ENCODE peak calls at places on chromosomes 5 and 9, in seven cellular contexts. One of them, this sample, is unnamed.
A peak's percentile ranks its signal among the peaks of the same experiment; 100 is the strongest.

GRCh38 chr5:65809817-65810531 is 88.0 kb downstream of the NLN start:
- DNase-seq in HCT116: no peak
- DNase-seq in HepG2: no peak
- DNase-seq in H1: no peak
- DNase-seq in endothelial cell of umbilical vein: no peak
- DNase-seq in K562: no peak
- DNase-seq in GM12878: no peak
- DNase-seq in this sample: no peak

GRCh38 chr5:176610430-176610763 is 441 bp upstream of the GPRIN1 start:
- DNase-seq in GM12878: no peak
- DNase-seq in HCT116: no peak
- DNase-seq in H1: no peak
- DNase-seq in endothelial cell of umbilical vein: no peak
- DNase-seq in K562: peak; percentile 65
- DNase-seq in HepG2: no peak
- DNase-seq in this sample: no peak

GRCh38 chr5:36242534-36243144 is 914 bp upstream of the NADK2 start:
- DNase-seq in GM12878: no peak
- DNase-seq in HCT116: no peak
- DNase-seq in HepG2: peak; percentile 19
- DNase-seq in H1: no peak
- DNase-seq in K562: no peak
- DNase-seq in endothelial cell of umbilical vein: no peak
- DNase-seq in this sample: no peak

GRCh38 chr5:139636207-139636792 is 11.8 kb upstream of the CXXC5 start:
- DNase-seq in GM12878: peak; percentile 97
- DNase-seq in HCT116: no peak
- DNase-seq in HepG2: no peak
- DNase-seq in endothelial cell of umbilical vein: no peak
- DNase-seq in K562: no peak
- DNase-seq in H1: peak; percentile 57
- DNase-seq in this sample: no peak

GRCh38 chr9:37410969-37411785 is 11.3 kb upstream of the GRHPR start:
- DNase-seq in endothelial cell of umbilical vein: no peak
- DNase-seq in HCT116: no peak
- DNase-seq in K562: peak; percentile 71
- DNase-seq in HepG2: peak; percentile 56
- DNase-seq in GM12878: no peak
- DNase-seq in H1: peak; percentile 74
- DNase-seq in this sample: no peak

GRCh38 chr5:23169660-23170416 is 316.7 kb upstream of the CDH12 start:
- DNase-seq in H1: no peak
- DNase-seq in endothelial cell of umbilical vein: no peak
- DNase-seq in K562: no peak
- DNase-seq in GM12878: no peak
- DNase-seq in HepG2: no peak
- DNase-seq in HCT116: no peak
- DNase-seq in this sample: no peak

GRCh38 chr5:36279054-36279698 is 22.5 kb downstream of the RANBP3L start:
- DNase-seq in GM12878: no peak
- DNase-seq in HCT116: no peak
- DNase-seq in endothelial cell of umbilical vein: no peak
- DNase-seq in H1: no peak
- DNase-seq in HepG2: no peak
- DNase-seq in K562: no peak
- DNase-seq in this sample: peak; percentile 84

GRCh38 chr9:101737705-101738565 is 512 bp downstream of the GRIN3A start:
- DNase-seq in K562: no peak
- DNase-seq in GM12878: no peak
- DNase-seq in H1: peak; percentile 69
- DNase-seq in HCT116: no peak
- DNase-seq in HepG2: no peak
- DNase-seq in endothelial cell of umbilical vein: no peak
- DNase-seq in this sample: no peak

DNA sequence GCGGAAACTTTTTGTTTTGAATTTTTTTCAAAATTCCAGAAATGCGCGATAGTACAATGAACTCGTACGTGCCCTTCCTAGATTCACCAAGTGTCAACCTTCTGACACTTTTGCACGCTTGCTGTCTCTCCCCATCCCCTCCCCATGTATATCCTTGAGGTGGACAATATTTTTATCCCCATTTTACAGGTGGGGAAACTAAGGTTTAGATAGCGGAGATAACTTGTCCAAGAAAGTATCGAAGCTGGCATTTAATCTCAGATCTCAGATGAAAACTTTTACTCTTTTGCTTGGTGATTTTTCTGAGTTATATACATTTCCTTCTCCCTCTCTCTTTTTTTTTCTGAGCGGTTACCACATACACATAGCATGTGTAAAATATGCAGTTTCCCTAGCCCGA is 34.6 kb downstream of the LHX2 start:
- DNase-seq in endothelial cell of umbilical vein: no peak
- DNase-seq in HCT116: no peak
- DNase-seq in GM12878: no peak
- DNase-seq in H1: no peak
- DNase-seq in K562: no peak
- DNase-seq in HepG2: no peak
- DNase-seq in this sample: no peak
- TF ChIP-seq EZH2 in endothelial cell of umbilical vein: no peak
- TF ChIP-seq EZH2 in HCT116: no peak
- TF ChIP-seq EZH2 in GM12878: no peak
- TF ChIP-seq EZH2 in H1: no peak
- TF ChIP-seq EZH2 in K562: no peak
- TF ChIP-seq EZH2 in HepG2: no peak
- TF ChIP-seq EZH2 in this sample: no peak

GRCh38 chr5:133840168-133840567 is 128.3 kb downstream of the C5orf15 start:
- DNase-seq in K562: no peak
- DNase-seq in GM12878: no peak
- DNase-seq in endothelial cell of umbilical vein: no peak
- DNase-seq in HepG2: no peak
- DNase-seq in H1: no peak
- DNase-seq in HCT116: no peak
- DNase-seq in this sample: no peak

GRCh38 chr5:133839721-133840120 is 128.7 kb downstream of the C5orf15 start:
- DNase-seq in GM12878: no peak
- DNase-seq in endothelial cell of umbilical vein: no peak
- DNase-seq in HepG2: no peak
- DNase-seq in HCT116: no peak
- DNase-seq in H1: no peak
- DNase-seq in K562: no peak
- DNase-seq in this sample: no peak

GRCh38 chr5:133841831-133842750 is 126.3 kb downstream of the C5orf15 start:
- DNase-seq in endothelial cell of umbilical vein: no peak
- DNase-seq in HepG2: no peak
- DNase-seq in HCT116: no peak
- DNase-seq in H1: no peak
- DNase-seq in GM12878: no peak
- DNase-seq in K562: no peak
- DNase-seq in this sample: no peak

GRCh38 chr5:133838286-133838685 is 130.1 kb downstream of the C5orf15 start:
- DNase-seq in HCT116: no peak
- DNase-seq in K562: no peak
- DNase-seq in H1: no peak
- DNase-seq in GM12878: no peak
- DNase-seq in HepG2: no peak
- DNase-seq in endothelial cell of umbilical vein: no peak
- DNase-seq in this sample: no peak

DNA sequence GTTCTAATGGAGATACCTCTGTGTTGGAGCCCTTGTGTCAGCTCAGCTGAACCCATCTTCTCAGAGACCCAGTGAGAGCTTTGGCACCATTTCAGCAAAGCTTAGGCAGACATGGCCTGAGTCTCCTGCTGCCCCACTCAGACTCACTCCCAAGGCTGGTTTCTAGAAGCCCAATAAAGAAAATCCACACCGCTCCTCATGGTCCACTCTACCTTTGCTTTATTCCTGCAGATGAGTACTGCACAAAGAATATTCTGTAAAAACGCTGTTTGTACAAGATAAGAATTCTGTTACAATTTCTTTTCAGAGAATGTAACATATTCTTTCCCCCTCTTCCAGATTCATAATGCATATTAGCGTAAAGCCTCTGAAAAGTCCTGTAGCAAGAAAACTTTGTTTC is 129.3 kb downstream of the C5orf15 start:
- DNase-seq in endothelial cell of umbilical vein: no peak
- DNase-seq in GM12878: no peak
- DNase-seq in H1: no peak
- DNase-seq in K562: no peak
- DNase-seq in HCT116: no peak
- DNase-seq in HepG2: no peak
- DNase-seq in this sample: no peak
- H3K9ac ChIP-seq in endothelial cell of umbilical vein: no peak overlapping the region
- H3K9ac ChIP-seq in GM12878: no peak overlapping the region
- H3K9ac ChIP-seq in H1: no peak overlapping the region
- H3K9ac ChIP-seq in K562: no peak overlapping the region
- H3K9ac ChIP-seq in HCT116: no peak overlapping the region
- H3K9ac ChIP-seq in HepG2: no peak overlapping the region
- H3K9ac ChIP-seq in this sample: no peak overlapping the region

GRCh38 chr5:141681295-141681694 is 735 bp downstream of the ARAP3 start:
- DNase-seq in HepG2: no peak
- DNase-seq in endothelial cell of umbilical vein: no peak
- DNase-seq in GM12878: no peak
- DNase-seq in HCT116: no peak
- DNase-seq in K562: no peak
- DNase-seq in H1: no peak
- DNase-seq in this sample: no peak

GRCh38 chr5:141683596-141684161 is 1.6 kb upstream of the ARAP3 start:
- DNase-seq in endothelial cell of umbilical vein: peak; percentile 31
- DNase-seq in H1: no peak
- DNase-seq in HCT116: no peak
- DNase-seq in K562: no peak
- DNase-seq in HepG2: no peak
- DNase-seq in GM12878: no peak
- DNase-seq in this sample: no peak

GRCh38 chr5:141681695-141682641 is at the start of gene ARAP3:
- DNase-seq in endothelial cell of umbilical vein: peak; percentile 92
- DNase-seq in HepG2: peak; percentile 9
- DNase-seq in K562: peak; percentile 87
- DNase-seq in H1: peak; percentile 88
- DNase-seq in GM12878: no peak
- DNase-seq in HCT116: peak; percentile 40
- DNase-seq in this sample: no peak

GRCh38 chr5:141680178-141680577 is 1.9 kb downstream of the ARAP3 start:
- DNase-seq in GM12878: no peak
- DNase-seq in endothelial cell of umbilical vein: no peak
- DNase-seq in K562: no peak
- DNase-seq in HepG2: no peak
- DNase-seq in H1: no peak
- DNase-seq in HCT116: no peak
- DNase-seq in this sample: no peak

GRCh38 chr5:141680751-141681201 is 1.3 kb downstream of the ARAP3 start:
- DNase-seq in K562: peak; percentile 45
- DNase-seq in endothelial cell of umbilical vein: peak; percentile 98
- DNase-seq in H1: peak; percentile 77
- DNase-seq in HepG2: peak; percentile 7
- DNase-seq in HCT116: no peak
- DNase-seq in GM12878: no peak
- DNase-seq in this sample: no peak
- TF ChIP-seq POLR2AphosphoS5 in K562: no peak
- TF ChIP-seq POLR2AphosphoS5 in endothelial cell of umbilical vein: peak; percentile 99
- TF ChIP-seq POLR2AphosphoS5 in H1: no peak
- TF ChIP-seq POLR2AphosphoS5 in HepG2: no peak
- TF ChIP-seq POLR2AphosphoS5 in HCT116: peak; percentile 39
- TF ChIP-seq POLR2AphosphoS5 in GM12878: no peak
- TF ChIP-seq POLR2AphosphoS5 in this sample: no peak

DNA sequence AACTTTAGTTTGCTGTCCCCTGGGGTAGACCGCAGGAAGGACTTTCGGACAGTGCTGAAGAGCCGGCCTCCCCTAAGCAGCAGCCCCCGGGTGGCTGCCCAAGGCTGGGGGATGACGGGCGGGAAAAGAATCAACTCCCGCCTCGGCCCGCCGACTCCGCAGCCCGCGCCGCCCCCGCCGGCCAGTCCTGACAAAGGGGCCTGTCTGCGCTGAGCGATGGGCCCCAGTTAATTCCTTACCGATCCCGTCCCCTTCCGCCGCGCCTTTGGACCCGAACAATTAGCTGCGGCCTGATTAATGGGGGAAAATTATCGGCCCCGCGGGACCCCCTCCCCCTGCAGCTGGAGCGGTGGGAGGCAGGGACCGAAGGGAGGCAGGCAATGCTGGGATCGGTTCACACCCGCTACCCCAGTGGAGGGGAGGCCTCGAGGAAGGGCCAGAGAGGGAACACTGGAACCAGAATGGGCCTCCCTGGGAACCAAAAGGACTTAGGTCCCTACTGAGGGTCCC is 4.2 kb upstream of the DCTN3 start:
- DNase-seq in endothelial cell of umbilical vein: no peak
- DNase-seq in K562: no peak
- DNase-seq in HepG2: no peak
- DNase-seq in H1: peak; percentile 58
- DNase-seq in GM12878: no peak
- DNase-seq in HCT116: no peak
- DNase-seq in this sample: no peak
- TF ChIP-seq EZH2 in endothelial cell of umbilical vein: peak; percentile 99
- TF ChIP-seq EZH2 in K562: no peak
- TF ChIP-seq EZH2 in HepG2: no peak
- TF ChIP-seq EZH2 in H1: peak; percentile 59
- TF ChIP-seq EZH2 in GM12878: no peak
- TF ChIP-seq EZH2 in HCT116: no peak
- TF ChIP-seq EZH2 in this sample: no peak

DNA sequence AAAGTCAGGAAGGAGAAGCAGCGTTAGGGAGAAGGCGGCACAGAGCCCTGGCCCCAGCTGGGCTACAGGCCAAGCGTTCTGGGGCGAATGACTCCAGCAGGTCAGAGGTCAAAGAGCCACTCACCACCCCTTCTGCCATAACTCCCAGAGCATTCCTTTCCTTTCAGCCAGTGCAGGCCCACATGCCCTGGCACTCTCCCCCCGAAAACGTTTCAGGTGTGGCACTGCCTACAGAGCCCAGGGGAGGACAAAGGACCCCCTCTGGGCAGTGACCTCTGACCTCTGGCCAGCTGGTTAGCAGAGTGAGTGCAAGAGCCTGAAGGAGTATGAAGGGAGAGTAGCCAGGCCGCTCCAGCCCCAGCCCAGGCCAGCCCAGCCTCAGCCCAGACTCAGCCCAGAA is 4.9 kb downstream of the ABCA2 start:
- DNase-seq in GM12878: no peak
- DNase-seq in HepG2: no peak
- DNase-seq in K562: no peak
- DNase-seq in H1: no peak
- DNase-seq in HCT116: no peak
- DNase-seq in endothelial cell of umbilical vein: no peak
- DNase-seq in this sample: no peak
- H3K9ac ChIP-seq in GM12878: no peak overlapping the region
- H3K9ac ChIP-seq in HepG2: no peak overlapping the region
- H3K9ac ChIP-seq in K562: peak overlapping the region; percentile 58
- H3K9ac ChIP-seq in H1: no peak overlapping the region
- H3K9ac ChIP-seq in HCT116: no peak overlapping the region
- H3K9ac ChIP-seq in endothelial cell of umbilical vein: no peak overlapping the region
- H3K9ac ChIP-seq in this sample: no peak overlapping the region

DNA sequence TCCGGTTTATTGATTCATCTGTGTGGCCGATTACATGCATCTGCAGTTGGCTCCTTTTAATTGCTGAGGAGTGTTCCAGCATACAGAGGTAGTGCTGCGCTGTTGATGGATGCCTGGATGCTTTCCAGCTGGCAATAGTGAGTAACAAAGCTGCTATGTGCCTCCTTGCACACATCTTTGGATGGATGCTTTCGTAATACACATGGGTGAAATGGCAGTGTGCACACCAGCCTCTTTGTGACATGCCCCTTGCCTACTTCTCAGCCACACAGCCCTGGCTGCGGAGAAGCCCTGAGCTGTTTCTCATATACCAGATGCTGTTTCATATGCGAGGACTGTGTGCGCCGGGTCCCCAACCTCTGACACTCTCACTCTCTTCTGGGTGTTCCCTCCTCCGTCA is 151.0 kb downstream of the GADD45G start:
- DNase-seq in HCT116: no peak
- DNase-seq in H1: no peak
- DNase-seq in GM12878: no peak
- DNase-seq in endothelial cell of umbilical vein: no peak
- DNase-seq in HepG2: no peak
- DNase-seq in K562: no peak
- DNase-seq in this sample: no peak
- TF ChIP-seq POLR2AphosphoS5 in HCT116: no peak
- TF ChIP-seq POLR2AphosphoS5 in H1: no peak
- TF ChIP-seq POLR2AphosphoS5 in GM12878: no peak
- TF ChIP-seq POLR2AphosphoS5 in endothelial cell of umbilical vein: no peak
- TF ChIP-seq POLR2AphosphoS5 in HepG2: no peak
- TF ChIP-seq POLR2AphosphoS5 in K562: no peak
- TF ChIP-seq POLR2AphosphoS5 in this sample: no peak